ENCODE peak calls at places on chromosomes 13 and 19, in eight cellular contexts. N is tibial nerve, P is heart left ventricle, A is A549, F is uterus, O is IMR-90, U is endothelial cell of umbilical vein, W is Peyer's patch. S is an unnamed sample.

GRCh38 chr13:97140611-97141010 is 81.5 kb upstream of the MBNL2 start:
- DNase-seq in N (no peak), P (no peak), A (no peak), F (no peak), O (peak), U (no peak), W (no peak), S (peak)

GRCh38 chr19:48364564-48365363 is 597 bp downstream of the SYNGR4 start:
- DNase-seq in N (no peak), P (no peak), A (no peak), F (peak), O (no peak), U (no peak), W (no peak), S (no peak)

GRCh38 chr13:71759506-71760225 is 107.3 kb downstream of the DACH1 start:
- DNase-seq in N (no peak), P (no peak), A (no peak), F (no peak), O (no peak), U (no peak), W (no peak), S (no peak)

GRCh38 chr13:52846567-52847321 is 1.7 kb downstream of the PCDH8 start:
- DNase-seq in N (peak), P (peak), A (no peak), F (no peak), O (peak), U (peak), W (no peak), S (peak)

GRCh38 chr19:11446652-11447301 is 11.3 kb downstream of the PRKCSH start:
- DNase-seq in N (peak), P (peak), A (peak), F (no peak), O (no peak), U (peak), W (peak), S (no peak)

GRCh38 chr19:45169602-45170001 is 8.4 kb downstream of the TRAPPC6A start:
- DNase-seq in N (no peak), P (no peak), A (no peak), F (no peak), O (no peak), U (no peak), W (no peak), S (no peak)

GRCh38 chr19:47790398-47790814 is 11.9 kb downstream of the SELENOW start:
- DNase-seq in N (peak), P (peak), A (peak), F (peak), O (peak), U (peak), W (peak), S (peak)

GRCh38 chr19:36508325-36508724 is 19.0 kb upstream of the ZNF566 start:
- DNase-seq in N (no peak), P (no peak), A (no peak), F (no peak), O (no peak), U (no peak), W (no peak), S (no peak)

GRCh38 chr13:97026759-97027555 is 32.7 kb upstream of the OXGR1 start:
- DNase-seq in N (no peak), P (no peak), A (no peak), F (no peak), O (no peak), U (peak), W (no peak), S (no peak)

GRCh38 chr13:67792151-67792665 is 562.1 kb upstream of the PCDH9 start:
- DNase-seq in N (no peak), P (no peak), A (no peak), F (no peak), O (no peak), U (no peak), W (no peak), S (no peak)

GRCh38 chr13:24254151-24254810 is 55.1 kb upstream of the C1QTNF9 start:
- DNase-seq in N (no peak), P (no peak), A (no peak), F (no peak), O (no peak), U (no peak), W (no peak), S (no peak)

GRCh38 chr13:77185721-77186120 is 141.2 kb downstream of the MYCBP2 start:
- DNase-seq in N (no peak), P (no peak), A (no peak), F (no peak), O (no peak), U (no peak), W (no peak), S (no peak)

GRCh38 chr13:80251403-80251802 is 89.5 kb downstream of the SPRY2 start:
- DNase-seq in N (peak), P (peak), A (peak), F (no peak), O (peak), U (no peak), W (no peak), S (no peak)

GRCh38 chr13:94968040-94968756 is 255.9 kb upstream of the SOX21 start:
- DNase-seq in N (no peak), P (no peak), A (peak), F (no peak), O (no peak), U (peak), W (no peak), S (no peak)

GRCh38 chr13:94967183-94968039 is 255.1 kb upstream of the SOX21 start:
- DNase-seq in N (no peak), P (no peak), A (peak), F (no peak), O (no peak), U (peak), W (no peak), S (no peak)

GRCh38 chr13:94972262-94972661 is 259.9 kb upstream of the SOX21 start:
- DNase-seq in N (no peak), P (no peak), A (no peak), F (no peak), O (no peak), U (no peak), W (no peak), S (no peak)

GRCh38 chr13:94966380-94966779 is 254.0 kb upstream of the SOX21 start:
- DNase-seq in N (no peak), P (no peak), A (no peak), F (no peak), O (no peak), U (no peak), W (no peak), S (no peak)

GRCh38 chr13:94968757-94969086 is 256.4 kb upstream of the SOX21 start:
- DNase-seq in N (no peak), P (no peak), A (no peak), F (no peak), O (no peak), U (no peak), W (no peak), S (no peak)
- H3K4me3 ChIP-seq in N (no peak), P (no peak), A (peak), F (no peak), O (no peak), U (no peak), W (no peak), S (no peak)

DNA sequence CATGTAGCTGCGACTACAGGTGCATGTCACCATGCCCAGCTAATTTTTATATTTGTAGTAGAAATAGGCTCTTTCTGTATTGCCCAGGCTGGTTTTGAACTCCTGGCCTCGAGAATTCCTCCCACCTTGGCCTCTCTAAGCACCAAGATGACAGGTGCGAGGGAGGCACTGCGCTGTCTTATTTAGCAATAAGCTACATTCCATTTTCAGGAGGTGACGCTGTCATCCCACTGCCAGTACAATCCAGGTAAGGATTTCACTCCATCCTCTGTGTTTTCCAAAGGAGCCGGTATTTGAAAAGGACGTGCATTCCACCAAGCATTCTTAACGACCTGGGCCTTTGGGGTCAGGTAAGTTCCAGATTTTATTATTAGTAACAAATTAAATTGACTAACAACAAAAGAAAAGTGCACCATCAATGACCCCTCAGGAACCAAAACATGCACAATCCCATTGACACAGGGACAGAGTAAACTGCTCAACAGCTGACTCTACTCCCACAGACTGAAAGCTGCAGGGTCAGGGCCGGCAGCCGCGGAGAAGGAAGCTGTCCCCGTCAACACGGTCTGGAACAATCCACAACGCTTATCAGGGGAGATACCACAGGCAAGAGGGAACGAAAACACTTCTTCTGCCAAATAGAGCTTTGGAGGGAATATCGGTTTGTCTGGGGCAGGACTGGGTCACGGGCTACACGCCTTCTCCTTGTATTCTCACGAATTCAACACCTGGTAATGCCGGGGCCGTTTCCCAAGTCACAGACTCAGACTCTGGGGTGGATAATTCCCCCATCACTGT is 82.8 kb downstream of the INSR start:
- DNase-seq in N (no peak), P (peak), A (no peak), F (peak), O (peak), U (peak), W (no peak), S (peak)
- TF ChIP-seq POLR2A in N (no peak), P (no peak), A (no peak), F (no peak), O (no peak), U (no peak), W (no peak), S (no peak)

DNA sequence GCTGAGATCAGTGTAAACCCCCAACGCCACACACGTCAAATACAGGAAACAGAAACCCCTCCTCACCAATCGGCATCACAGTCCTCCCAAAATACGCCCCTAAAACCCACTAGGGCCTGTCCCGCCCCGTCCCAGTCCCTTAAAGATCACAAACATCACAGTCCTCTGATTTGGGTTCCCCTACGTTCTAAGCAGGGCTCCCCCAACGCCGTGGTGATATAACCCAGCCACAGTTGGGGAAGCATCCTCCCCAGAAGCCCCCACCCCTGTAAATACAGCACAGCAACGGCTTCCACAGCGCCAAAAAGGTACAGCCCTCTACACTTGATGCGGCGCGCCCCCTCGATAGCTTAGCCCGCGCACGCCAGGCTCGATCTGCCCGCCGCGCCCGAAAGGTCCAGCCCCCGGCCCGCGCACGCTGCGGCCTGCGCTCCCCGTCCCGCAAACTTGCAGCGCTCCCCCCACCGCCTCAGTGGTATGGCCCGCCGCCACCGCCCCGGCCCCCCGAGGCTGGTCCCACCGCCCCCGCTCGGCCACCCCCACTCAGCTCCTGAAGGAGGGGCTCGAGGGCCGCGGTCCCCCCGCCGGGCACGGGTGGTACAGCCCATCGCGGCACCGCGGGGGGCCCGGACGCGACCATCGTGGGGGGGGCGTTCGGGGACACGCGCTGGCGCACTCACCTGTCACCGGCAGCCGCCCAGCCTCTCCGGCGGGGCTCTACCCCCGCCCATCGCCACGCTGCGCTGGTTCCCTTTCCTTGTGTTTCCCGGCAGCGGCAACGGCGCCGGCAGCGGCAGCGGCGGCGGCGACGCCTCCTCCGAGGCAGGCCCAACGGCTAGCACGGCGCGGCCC is at the start of gene AKT2:
- DNase-seq in N (peak), P (peak), A (no peak), F (peak), O (peak), U (no peak), W (peak), S (peak)
- TF ChIP-seq CTCF in N (peak), P (no peak), A (no peak), F (no peak), O (no peak), U (no peak), W (no peak), S (no peak)

GRCh38 chr19:16609511-16609910 is 18.5 kb downstream of the MED26 start:
- DNase-seq in N (no peak), P (no peak), A (no peak), F (no peak), O (no peak), U (no peak), W (no peak), S (no peak)
- H3K4me3 ChIP-seq in N (no peak), P (no peak), A (no peak), F (no peak), O (no peak), U (no peak), W (no peak), S (no peak)

DNA sequence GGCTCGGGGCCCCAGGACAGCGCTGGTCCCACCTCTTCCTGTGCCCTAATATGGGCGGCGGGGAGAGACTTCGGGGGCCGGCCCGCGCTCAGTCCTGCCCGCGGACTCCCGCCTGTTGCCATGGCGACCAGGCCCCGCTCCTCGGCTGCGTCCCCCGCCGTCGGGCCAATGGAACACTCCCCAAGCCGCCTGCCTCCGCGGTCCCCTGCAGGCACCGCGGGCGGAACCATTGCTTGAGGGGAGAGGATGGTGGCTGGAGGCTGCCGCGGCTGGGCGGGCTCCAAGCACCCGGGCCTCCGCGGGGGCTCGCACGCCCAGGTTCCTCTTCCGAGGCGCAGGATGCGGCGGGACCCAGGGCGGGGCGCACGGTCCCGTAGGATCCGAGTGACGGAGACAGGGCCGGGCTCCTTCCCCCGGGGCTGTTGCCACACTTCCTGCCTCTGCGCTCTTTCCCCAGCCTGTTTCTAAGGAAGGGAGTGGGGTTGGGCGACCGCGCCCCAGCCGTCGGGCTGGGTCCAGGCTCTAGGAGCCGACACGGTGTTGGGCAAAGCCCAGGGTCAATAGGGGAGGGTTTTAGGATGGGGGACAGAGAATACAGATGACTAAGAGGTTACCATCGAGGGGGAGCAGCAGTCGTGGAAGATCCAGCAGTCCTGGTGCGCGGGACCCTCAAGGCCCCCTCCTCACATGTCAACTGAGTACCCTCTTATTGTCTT is 1.2 kb upstream of the JUNB start:
- DNase-seq in N (peak), P (peak), A (peak), F (peak), O (peak), U (peak), W (peak), S (peak)
- TF ChIP-seq POLR2A in N (peak), P (no peak), A (peak), F (peak), O (peak), U (no peak), W (peak), S (peak)

GRCh38 chr13:25406377-25406776 is 34.6 kb downstream of the ATP8A2 start:
- DNase-seq in N (no peak), P (no peak), A (peak), F (no peak), O (no peak), U (no peak), W (no peak), S (no peak)
- TF ChIP-seq CTCF in N (no peak), P (no peak), A (no peak), F (no peak), O (no peak), U (no peak), W (no peak), S (no peak)

DNA sequence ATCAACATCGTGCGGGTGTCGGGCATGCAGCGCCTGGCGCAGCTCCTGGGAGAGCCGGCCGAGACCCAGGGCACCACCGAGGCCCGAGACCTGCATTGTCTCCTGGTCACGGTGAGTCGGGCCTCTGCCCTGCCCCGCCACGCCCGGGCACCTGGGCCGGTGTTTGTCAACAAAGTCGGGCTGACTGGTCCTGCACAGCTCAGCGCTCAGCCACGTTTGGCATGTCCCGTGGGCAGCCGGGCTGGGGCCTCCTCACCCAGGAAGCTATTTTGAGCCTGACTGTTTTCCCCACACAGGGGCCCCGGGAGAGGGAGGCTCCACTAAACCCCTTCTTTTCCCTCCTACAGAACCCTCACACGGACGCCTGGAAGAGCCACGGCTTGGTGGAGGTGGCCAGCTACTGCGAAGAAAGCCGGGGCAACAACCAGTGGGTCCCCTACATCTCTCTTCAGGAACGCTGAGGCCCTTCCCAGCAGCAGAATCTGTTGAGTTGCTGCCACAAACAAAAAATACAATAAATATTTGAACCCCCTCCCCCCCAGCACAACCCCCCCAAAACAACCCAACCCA is 1.3 kb downstream of the GADD45B start:
- DNase-seq in N (no peak), P (peak), A (no peak), F (peak), O (peak), U (no peak), W (peak), S (no peak)
- H3K4me3 ChIP-seq in N (peak), P (peak), A (peak), F (peak), O (peak), U (peak), W (peak), S (peak)

GRCh38 chr19:9538183-9539058 is at the start of gene ZNF426:
- DNase-seq in N (peak), P (peak), A (peak), F (peak), O (peak), U (peak), W (peak), S (peak)
- TF ChIP-seq POLR2A in N (no peak), P (no peak), A (no peak), F (no peak), O (peak), U (peak), W (no peak), S (no peak)

GRCh38 chr19:3178377-3178972 is at the start of gene S1PR4:
- DNase-seq in N (no peak), P (no peak), A (no peak), F (no peak), O (no peak), U (peak), W (peak), S (no peak)
- TF ChIP-seq CTCF in N (no peak), P (no peak), A (no peak), F (no peak), O (no peak), U (no peak), W (no peak), S (no peak)

S was measured in testis.